ENCODE peak calls at places on chromosomes 13 and 19, in nine cellular contexts. G is GM23338, U is neural progenitor cell, R is hepatocyte, A is PC-3, F is fibroblast of lung, D is mammary epithelial cell, M is PC-9, J is keratinocyte. I is an unnamed sample.

GRCh38 chr19:13843104-13843921 is 33.6 kb upstream of the NANOS3 start:
- DNase-seq in G (peak), U (peak), R (peak), A (peak), F (peak), D (peak), M (peak), J (no peak), I (peak)

GRCh38 chr19:30406220-30406944 is 34.2 kb downstream of the ZNF536 start:
- DNase-seq in G (peak), U (peak), R (peak), A (no peak), F (no peak), D (no peak), M (no peak), J (no peak), I (peak)

GRCh38 chr13:85108356-85108755 is 690.9 kb downstream of the SLITRK6 start:
- DNase-seq in G (no peak), U (no peak), R (no peak), A (no peak), F (no peak), D (peak), M (no peak), J (peak), I (no peak)

GRCh38 chr13:79098603-79099002 is 307.5 kb downstream of the RBM26 start:
- DNase-seq in G (no peak), U (no peak), R (no peak), A (no peak), F (no peak), D (no peak), M (no peak), J (no peak), I (no peak)

GRCh38 chr19:42531313-42531712 is 3.0 kb upstream of the CEACAM1 start:
- DNase-seq in G (no peak), U (no peak), R (no peak), A (peak), F (no peak), D (peak), M (peak), J (peak), I (no peak)

GRCh38 chr13:49097374-49097773 is 121.7 kb downstream of the FNDC3A start:
- DNase-seq in G (no peak), U (no peak), R (no peak), A (peak), F (peak), D (peak), M (peak), J (peak), I (peak)

GRCh38 chr19:11168568-11168967 is 13.0 kb upstream of the SPC24 start:
- DNase-seq in G (no peak), U (no peak), R (no peak), A (peak), F (peak), D (peak), M (peak), J (peak), I (no peak)

GRCh38 chr13:36297600-36298338 is at the start of gene CCDC169:
- DNase-seq in G (peak), U (peak), R (peak), A (peak), F (peak), D (peak), M (peak), J (no peak), I (peak)

GRCh38 chr19:45547965-45548609 is 36.5 kb downstream of the OPA3 start:
- DNase-seq in G (no peak), U (no peak), R (peak), A (peak), F (peak), D (peak), M (peak), J (peak), I (peak)

GRCh38 chr19:55563261-55563690 is 17.4 kb downstream of the ZNF579 start:
- DNase-seq in G (no peak), U (no peak), R (peak), A (no peak), F (peak), D (no peak), M (no peak), J (no peak), I (no peak)

GRCh38 chr13:113927661-113928581 is 46.0 kb downstream of the C13orf46 start:
- DNase-seq in G (no peak), U (no peak), R (peak), A (no peak), F (peak), D (peak), M (peak), J (peak), I (no peak)

GRCh38 chr19:18251587-18252369 is 22.5 kb downstream of the IQCN start:
- DNase-seq in G (peak), U (peak), R (peak), A (peak), F (peak), D (peak), M (peak), J (no peak), I (peak)

GRCh38 chr19:19321143-19321577 is 531 bp downstream of the MAU2 start:
- DNase-seq in G (peak), U (peak), R (peak), A (peak), F (peak), D (peak), M (no peak), J (no peak), I (no peak)

GRCh38 chr19:31154021-31154420 is 195.2 kb downstream of the TSHZ3 start:
- DNase-seq in G (no peak), U (no peak), R (no peak), A (peak), F (peak), D (peak), M (no peak), J (peak), I (no peak)

GRCh38 chr13:69213331-69213850 is 894.2 kb upstream of the ATXN8OS start:
- DNase-seq in G (no peak), U (no peak), R (no peak), A (no peak), F (no peak), D (no peak), M (no peak), J (no peak), I (no peak)

GRCh38 chr19:55476100-55476775 is at the start of gene ZNF628:
- DNase-seq in G (peak), U (peak), R (peak), A (peak), F (peak), D (peak), M (peak), J (no peak), I (peak)

GRCh38 chr19:56312787-56313343 is 1.8 kb downstream of the ZSCAN5A start:
- DNase-seq in G (no peak), U (no peak), R (no peak), A (no peak), F (no peak), D (no peak), M (no peak), J (no peak), I (no peak)

GRCh38 chr13:110946171-110946570 is 31.3 kb upstream of the ANKRD10 start:
- DNase-seq in G (no peak), U (no peak), R (no peak), A (no peak), F (no peak), D (no peak), M (no peak), J (no peak), I (no peak)
- TF ChIP-seq CTCF in G (no peak), U (no peak), R (no peak), A (no peak), F (no peak), D (no peak), M (no peak), J (no peak), I (no peak)

DNA sequence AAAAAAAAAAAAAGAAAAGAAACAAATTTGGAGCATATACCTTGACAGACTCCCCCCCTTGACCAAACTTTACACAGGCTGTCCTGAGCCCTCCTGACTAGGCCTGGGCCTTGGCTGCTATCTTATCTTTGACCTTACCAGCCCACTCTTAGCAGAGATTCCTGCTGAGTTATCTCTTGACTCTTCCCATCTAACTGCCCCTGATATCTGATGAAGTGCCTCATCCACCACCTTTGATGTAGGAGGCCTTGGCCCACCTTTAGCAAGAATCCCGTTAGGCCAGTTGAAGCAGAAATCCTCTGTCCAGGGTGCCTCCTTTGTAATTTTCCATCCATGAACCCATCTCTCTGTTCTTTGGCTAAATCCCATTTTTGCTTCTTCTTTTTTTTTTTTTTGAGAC is 43.6 kb downstream of the NLRP12 start:
- DNase-seq in G (no peak), U (no peak), R (no peak), A (no peak), F (no peak), D (no peak), M (no peak), J (no peak), I (no peak)
- TF ChIP-seq EZH2 in G (no peak), U (no peak), R (no peak), A (no peak), F (no peak), D (no peak), M (no peak), J (no peak), I (no peak)

DNA sequence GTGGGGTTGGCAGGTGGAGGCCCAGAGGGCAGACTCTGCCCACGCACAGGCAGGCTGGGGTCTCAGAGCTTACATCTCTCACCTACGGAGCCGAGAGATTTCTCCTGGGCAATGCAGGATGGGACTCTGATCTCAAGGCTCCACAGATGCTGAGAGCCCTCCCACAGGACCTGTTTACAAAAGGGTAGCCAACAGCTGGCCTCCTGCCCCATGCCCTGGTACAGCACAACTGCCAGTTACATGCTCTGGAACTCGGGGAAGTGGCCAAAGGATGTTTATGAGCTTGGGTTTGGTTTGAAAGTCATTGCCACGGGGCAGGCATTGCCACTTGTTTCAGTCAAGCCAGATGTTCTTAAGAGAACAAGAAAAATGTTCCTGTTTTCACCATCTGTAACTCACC is 3.5 kb downstream of the DHRS12 start:
- DNase-seq in G (no peak), U (no peak), R (no peak), A (no peak), F (no peak), D (no peak), M (no peak), J (no peak), I (no peak)
- H3K27ac ChIP-seq in G (no peak), U (no peak), R (no peak), A (no peak), F (no peak), D (no peak), M (no peak), J (no peak), I (no peak)

DNA sequence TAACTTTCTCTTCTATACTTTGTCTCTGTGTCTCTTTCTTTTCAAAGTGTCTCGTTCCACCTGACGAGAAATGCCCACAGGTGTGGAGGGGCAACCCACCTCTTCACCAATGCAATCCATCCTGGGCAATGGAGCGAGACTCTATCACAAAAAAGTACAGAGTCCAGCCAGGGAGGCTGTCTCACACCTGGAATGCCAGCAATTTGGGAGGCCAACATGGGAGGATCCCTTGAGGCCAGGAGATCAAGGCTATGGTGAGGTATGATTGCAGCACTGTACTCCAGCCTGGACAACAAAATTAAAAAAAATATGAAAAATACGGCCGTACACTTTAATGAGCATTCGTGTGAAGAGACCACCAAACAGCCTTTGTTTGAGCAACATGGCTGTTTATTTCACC is 2.8 kb upstream of the ZNF600 start:
- DNase-seq in G (no peak), U (no peak), R (no peak), A (no peak), F (no peak), D (no peak), M (no peak), J (no peak), I (no peak)
- TF ChIP-seq CTCF in G (no peak), U (no peak), R (no peak), A (no peak), F (no peak), D (no peak), M (no peak), J (no peak), I (no peak)

I was measured in A673.